ENCODE peak calls at places on chromosomes 6 and 20, in five cellular contexts. I is aorta, L is AG20443, B is Calu3, X is G401. A is an unnamed sample.

GRCh38 chr20:32067234-32067821 is 15.3 kb downstream of the HCK start:
- DNase-seq in I (no peak), L (peak; percentile 82), B (no peak), X (peak; percentile 29), A (no peak)

GRCh38 chr6:104472245-104472644 is 387.5 kb downstream of the HACE1 start:
- DNase-seq in I (no peak), L (no peak), B (no peak), X (peak; percentile 83), A (no peak)

GRCh38 chr20:46809961-46810360 is 84.7 kb upstream of the EYA2 start:
- DNase-seq in I (no peak), L (no peak), B (no peak), X (no peak), A (no peak)

GRCh38 chr6:169047345-169047744 is 206.3 kb downstream of the THBS2 start:
- DNase-seq in I (no peak), L (no peak), B (no peak), X (no peak), A (no peak)

GRCh38 chr20:32804817-32805216 is 14.9 kb upstream of the MAPRE1 start:
- DNase-seq in I (peak; percentile 48), L (no peak), B (no peak), X (no peak), A (no peak)

GRCh38 chr6:122730775-122731386 is 48.6 kb upstream of the FABP7 start:
- DNase-seq in I (no peak), L (peak; percentile 47), B (peak; percentile 28), X (peak; percentile 88), A (no peak)

GRCh38 chr6:100504786-100505737 is 40.3 kb upstream of the SIM1 start:
- DNase-seq in I (peak; percentile 75), L (peak; percentile 74), B (peak; percentile 64), X (no peak), A (no peak)

GRCh38 chr6:85008311-85009015 is 244.1 kb upstream of the TBX18 start:
- DNase-seq in I (no peak), L (peak; percentile 21), B (no peak), X (no peak), A (no peak)

GRCh38 chr6:88238065-88238464 is 71.9 kb upstream of the CNR1 start:
- DNase-seq in I (no peak), L (peak; percentile 9), B (peak; percentile 38), X (no peak), A (no peak)

GRCh38 chr6:32588156-32588555 is 1.5 kb downstream of the HLA-DRB1 start:
- DNase-seq in I (no peak), L (no peak), B (no peak), X (no peak), A (no peak)

GRCh38 chr6:137830562-137830961 is 36.5 kb upstream of the TNFAIP3 start:
- DNase-seq in I (no peak), L (no peak), B (no peak), X (no peak), A (no peak)

GRCh38 chr6:37994238-37994637 is 174.7 kb downstream of the ZFAND3 start:
- DNase-seq in I (no peak), L (peak; percentile 33), B (no peak), X (no peak), A (no peak)

GRCh38 chr6:70973591-70973990 is 16.7 kb upstream of the B3GAT2 start:
- DNase-seq in I (no peak), L (no peak), B (no peak), X (no peak), A (no peak)

A was measured in substantia nigra.